ENCODE peak calls at places on chromosomes 4 and X, in four cellular contexts. One of them, this sample, is unnamed.

GRCh38 chr4:187606581-187606980 is 389.0 kb upstream of the ZFP42 start:
- DNase-seq in HepG2: peak
- DNase-seq in HCT116: peak
- DNase-seq in K562: peak
- DNase-seq in this sample: peak

GRCh38 chrX:64206556-64207162 is 1.2 kb upstream of the AMER1 start:
- DNase-seq in HCT116: no peak
- DNase-seq in HepG2: no peak
- DNase-seq in K562: no peak
- DNase-seq in this sample: no peak

GRCh38 chr4:145887241-145887964 is 51.2 kb downstream of the ZNF827 start:
- DNase-seq in HepG2: no peak
- DNase-seq in K562: no peak
- DNase-seq in HCT116: no peak
- DNase-seq in this sample: no peak

GRCh38 chrX:40097492-40098263 is at the start of gene BCOR:
- DNase-seq in HepG2: no peak
- DNase-seq in HCT116: no peak
- DNase-seq in K562: peak
- DNase-seq in this sample: no peak

GRCh38 chr4:145865274-145865941 is 73.2 kb downstream of the ZNF827 start:
- DNase-seq in HCT116: no peak
- DNase-seq in HepG2: no peak
- DNase-seq in K562: no peak
- DNase-seq in this sample: no peak

GRCh38 chrX:154890990-154891639 is 5.0 kb downstream of the F8A1 start:
- DNase-seq in HCT116: no peak
- DNase-seq in HepG2: no peak
- DNase-seq in K562: no peak
- DNase-seq in this sample: no peak

GRCh38 chr4:2462218-2462991 is 6.5 kb upstream of the RNF4 start:
- DNase-seq in K562: peak
- DNase-seq in HepG2: peak
- DNase-seq in HCT116: peak
- DNase-seq in this sample: no peak

GRCh38 chr4:187565416-187565815 is 430.2 kb upstream of the ZFP42 start:
- DNase-seq in HCT116: no peak
- DNase-seq in HepG2: no peak
- DNase-seq in K562: no peak
- DNase-seq in this sample: no peak

GRCh38 chr4:121278811-121279368 is 101.9 kb downstream of the QRFPR start:
- DNase-seq in HCT116: no peak
- DNase-seq in HepG2: no peak
- DNase-seq in K562: no peak
- DNase-seq in this sample: no peak

GRCh38 chrX:8988456-8988855 is 45.5 kb downstream of the FAM9B start:
- DNase-seq in HepG2: peak
- DNase-seq in HCT116: no peak
- DNase-seq in K562: no peak
- DNase-seq in this sample: no peak

GRCh38 chr4:2142630-2143427 is 83.7 kb downstream of the NAT8L start:
- DNase-seq in K562: no peak
- DNase-seq in HCT116: no peak
- DNase-seq in HepG2: no peak
- DNase-seq in this sample: no peak

GRCh38 chr4:21041708-21042107 is 341.4 kb downstream of the PACRGL start:
- DNase-seq in K562: no peak
- DNase-seq in HepG2: no peak
- DNase-seq in HCT116: no peak
- DNase-seq in this sample: no peak

GRCh38 chrX:46978341-46979291 is 66.4 kb downstream of the JADE3 start:
- DNase-seq in HepG2: peak
- DNase-seq in HCT116: peak
- DNase-seq in K562: peak
- DNase-seq in this sample: peak

GRCh38 chrX:63963382-63963781 is 178.4 kb upstream of the ARHGEF9 start:
- DNase-seq in HCT116: no peak
- DNase-seq in K562: no peak
- DNase-seq in HepG2: no peak
- DNase-seq in this sample: no peak

GRCh38 chr4:150302553-150302952 is 224.3 kb downstream of the DCLK2 start:
- DNase-seq in HCT116: peak
- DNase-seq in K562: peak
- DNase-seq in HepG2: peak
- DNase-seq in this sample: no peak

GRCh38 chr4:7901274-7901845 is 38.3 kb downstream of the AFAP1 start:
- DNase-seq in HCT116: no peak
- DNase-seq in K562: no peak
- DNase-seq in HepG2: no peak
- DNase-seq in this sample: no peak
- TF ChIP-seq TCF7L2 in HCT116: no peak
- TF ChIP-seq TCF7L2 in K562: no peak
- TF ChIP-seq TCF7L2 in HepG2: no peak
- TF ChIP-seq TCF7L2 in this sample: no peak

GRCh38 chr4:169270156-169270809 is 473 bp downstream of the SH3RF1 start:
- DNase-seq in K562: peak
- DNase-seq in HCT116: no peak
- DNase-seq in HepG2: no peak
- DNase-seq in this sample: no peak
- H3K27ac ChIP-seq in K562: no peak
- H3K27ac ChIP-seq in HCT116: peak
- H3K27ac ChIP-seq in HepG2: peak
- H3K27ac ChIP-seq in this sample: peak

DNA sequence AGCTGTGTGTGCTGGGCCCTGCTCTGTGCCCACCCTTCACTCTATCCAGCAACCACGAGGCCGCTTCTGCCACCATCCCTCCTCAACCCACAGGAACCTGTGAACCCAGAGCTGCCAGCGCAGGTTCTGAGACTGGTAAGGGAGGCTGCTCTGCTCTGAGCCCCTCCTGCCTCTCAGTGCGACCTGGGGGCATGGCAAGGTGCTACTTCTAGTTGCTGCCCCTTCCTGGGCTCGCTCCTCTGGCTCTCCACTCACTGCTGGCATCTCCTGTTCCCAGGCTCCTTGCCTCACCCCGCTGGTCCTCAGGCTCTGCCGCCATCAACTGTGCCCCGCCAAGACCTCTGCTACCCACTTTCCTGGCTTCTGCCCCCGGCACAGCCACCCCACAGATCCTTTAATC is 39.3 kb downstream of the RNF212 start:
- DNase-seq in HCT116: no peak
- DNase-seq in HepG2: no peak
- DNase-seq in K562: no peak
- DNase-seq in this sample: no peak
- TF ChIP-seq REST in HCT116: no peak
- TF ChIP-seq REST in HepG2: no peak
- TF ChIP-seq REST in K562: no peak
- TF ChIP-seq REST in this sample: no peak

GRCh38 chr4:185139736-185140135 is 3.3 kb upstream of the SLC25A4 start:
- DNase-seq in K562: no peak
- DNase-seq in HepG2: no peak
- DNase-seq in HCT116: no peak
- DNase-seq in this sample: no peak

GRCh38 chr4:185128272-185129119 is 14.6 kb upstream of the SLC25A4 start:
- DNase-seq in HepG2: no peak
- DNase-seq in HCT116: no peak
- DNase-seq in K562: no peak
- DNase-seq in this sample: no peak

GRCh38 chr4:185137233-185137925 is 5.7 kb upstream of the SLC25A4 start:
- DNase-seq in HCT116: no peak
- DNase-seq in HepG2: no peak
- DNase-seq in K562: no peak
- DNase-seq in this sample: no peak

GRCh38 chr4:185138161-185138560 is 4.9 kb upstream of the SLC25A4 start:
- DNase-seq in K562: no peak
- DNase-seq in HepG2: no peak
- DNase-seq in HCT116: no peak
- DNase-seq in this sample: no peak

DNA sequence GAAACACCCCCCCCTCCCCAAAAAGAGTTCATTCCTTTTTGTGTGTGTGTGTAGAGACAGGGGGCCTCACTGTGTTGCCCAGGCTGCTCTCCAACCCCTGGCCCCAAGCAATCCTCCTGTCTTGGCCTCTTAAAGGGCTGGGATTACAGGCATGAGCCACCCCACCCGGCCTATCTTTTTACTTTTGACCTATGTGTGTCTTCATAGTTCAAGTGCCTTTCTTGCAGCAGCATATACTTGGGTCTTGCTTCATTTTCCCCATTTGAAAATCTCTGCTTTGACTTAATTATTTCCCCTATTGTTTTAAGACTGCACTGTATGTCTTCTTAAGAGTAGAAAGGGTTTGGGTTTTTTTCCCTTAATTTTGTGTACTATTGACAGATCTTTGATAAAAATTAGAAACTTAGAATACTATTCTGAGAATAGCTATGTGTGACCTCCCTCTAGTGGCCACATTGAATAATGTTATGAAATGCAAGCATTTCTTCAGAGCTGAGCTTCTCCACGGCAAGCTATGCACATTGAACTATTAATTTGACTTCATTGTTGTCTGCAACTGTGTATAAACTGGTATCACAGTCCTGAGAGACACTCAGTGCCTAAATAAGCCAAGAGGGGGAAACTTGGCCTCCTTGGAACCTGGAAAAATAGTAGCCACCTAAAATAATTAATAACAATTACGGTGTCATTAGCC is 8.7 kb upstream of the SLC25A4 start:
- DNase-seq in HCT116: peak
- DNase-seq in HepG2: peak
- DNase-seq in K562: peak
- DNase-seq in this sample: no peak
- TF ChIP-seq TCF7L2 in HCT116: no peak
- TF ChIP-seq TCF7L2 in HepG2: no peak
- TF ChIP-seq TCF7L2 in K562: no peak
- TF ChIP-seq TCF7L2 in this sample: no peak

DNA sequence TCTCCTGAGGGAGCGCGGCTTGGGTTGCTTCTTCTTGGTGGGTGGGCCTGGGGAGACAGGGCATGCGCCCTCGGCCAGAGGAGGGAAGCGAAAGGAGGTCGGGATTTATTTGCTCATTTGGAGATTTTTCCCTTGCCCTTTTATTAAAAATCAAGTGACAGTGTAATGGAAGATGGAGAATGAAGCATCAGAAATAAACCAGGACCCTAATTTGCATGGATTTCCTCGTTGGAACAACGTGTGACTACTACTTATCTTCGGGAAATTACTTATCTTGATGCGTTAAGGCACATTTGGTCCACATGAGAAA is 707 bp upstream of the CLOCK start:
- DNase-seq in K562: no peak
- DNase-seq in HCT116: no peak
- DNase-seq in HepG2: no peak
- DNase-seq in this sample: no peak
- H3K27ac ChIP-seq in K562: peak
- H3K27ac ChIP-seq in HCT116: peak
- H3K27ac ChIP-seq in HepG2: peak
- H3K27ac ChIP-seq in this sample: peak

DNA sequence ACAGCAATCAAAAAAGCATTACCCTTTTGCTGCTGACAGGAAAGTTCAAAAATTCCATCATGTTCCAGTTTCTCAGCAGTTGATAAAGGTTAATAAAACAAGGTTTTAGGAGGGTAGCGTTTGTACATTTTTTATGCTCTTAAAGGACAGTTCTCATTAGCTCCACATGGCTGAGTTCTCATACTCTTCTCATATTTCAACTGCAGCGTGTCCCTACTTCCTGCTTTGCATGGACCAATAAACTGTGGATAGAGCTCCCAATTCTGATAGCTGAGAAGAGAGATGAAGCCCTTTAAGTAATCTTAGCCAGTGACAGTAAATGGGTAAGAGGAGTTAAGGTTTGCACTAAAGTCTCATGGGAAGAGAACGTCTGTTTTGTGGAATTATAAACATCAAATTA is 53.5 kb downstream of the SPANXA2 start:
- DNase-seq in HepG2: no peak
- DNase-seq in K562: no peak
- DNase-seq in HCT116: no peak
- DNase-seq in this sample: no peak
- TF ChIP-seq REST in HepG2: no peak
- TF ChIP-seq REST in K562: no peak
- TF ChIP-seq REST in HCT116: no peak
- TF ChIP-seq REST in this sample: no peak

DNA sequence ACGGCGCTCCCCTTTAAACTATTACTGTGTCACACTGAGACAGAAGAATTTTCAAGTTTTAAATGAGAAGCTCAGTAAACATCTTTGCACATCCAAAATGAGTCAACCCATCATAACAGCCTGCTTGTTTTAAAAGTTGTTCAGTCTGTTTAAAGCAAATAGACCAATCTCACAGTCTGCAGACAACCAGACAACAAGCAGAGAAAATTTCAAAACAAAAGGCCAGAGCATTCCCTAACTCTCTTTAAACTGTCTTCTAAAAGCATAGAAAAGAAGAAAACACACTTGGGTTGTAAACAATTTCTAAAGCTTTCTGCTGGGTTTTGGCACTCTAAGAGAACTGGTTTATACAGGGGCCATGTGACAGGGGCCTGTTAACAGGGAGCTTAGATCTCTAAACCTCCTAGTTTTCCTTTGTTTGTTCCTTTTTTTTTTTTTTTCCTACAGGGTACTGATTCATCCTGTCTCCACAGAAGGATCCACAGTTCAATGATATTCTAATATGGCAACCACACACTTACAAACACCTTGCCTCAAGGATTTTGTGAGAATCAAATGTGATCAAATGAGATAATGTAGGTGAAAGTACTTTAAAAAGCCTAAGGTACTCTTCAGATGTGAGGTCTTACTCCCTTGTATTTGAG is 100.8 kb upstream of the MAML3 start:
- DNase-seq in HepG2: no peak
- DNase-seq in K562: no peak
- DNase-seq in HCT116: no peak
- DNase-seq in this sample: no peak
- TF ChIP-seq TCF7L2 in HepG2: no peak
- TF ChIP-seq TCF7L2 in K562: no peak
- TF ChIP-seq TCF7L2 in HCT116: no peak
- TF ChIP-seq TCF7L2 in this sample: no peak

This sample was measured in Panc1.